ENCODE peak calls at places on chromosomes 5 and 9, in five cellular contexts. B is activated naive CD4-positive, alpha-beta T cell treated with anti-CD3 and anti-CD28 coated beads, Interleukin-2, amount 10 ng/mL, durations not matched to agents 7 days and 5 days; N is Kasumi-1; T is WERI-Rb-1; J is body of pancreas. O is an unnamed sample.

GRCh38 chr9:110142868-110143866 is 64.8 kb downstream of the C9orf152 start:
- DNase-seq in B (no peak), N (peak), T (peak), J (no peak), O (no peak)

GRCh38 chr5:76714771-76715483 is 999 bp upstream of the F2R start:
- DNase-seq in B (peak), N (no peak), T (no peak), J (no peak), O (no peak)

GRCh38 chr5:172441262-172441751 is 13.0 kb downstream of the SH3PXD2B start:
- DNase-seq in B (no peak), N (no peak), T (no peak), J (peak), O (no peak)

GRCh38 chr5:171462928-171463843 is 43.7 kb downstream of the FGF18 start:
- DNase-seq in B (no peak), N (no peak), T (no peak), J (no peak), O (no peak)

GRCh38 chr5:42274913-42275312 is 148.3 kb upstream of the GHR start:
- DNase-seq in B (no peak), N (no peak), T (no peak), J (no peak), O (no peak)

GRCh38 chr9:2087500-2088313 is 72.6 kb downstream of the SMARCA2 start:
- DNase-seq in B (peak), N (peak), T (no peak), J (no peak), O (peak)

GRCh38 chr5:78699565-78700143 is 51.1 kb upstream of the LHFPL2 start:
- DNase-seq in B (no peak), N (peak), T (no peak), J (no peak), O (no peak)

GRCh38 chr5:35815089-35815936 is 41.4 kb upstream of the IL7R start:
- DNase-seq in B (peak), N (peak), T (peak), J (no peak), O (peak)

GRCh38 chr9:92947268-92948031 is at the start of gene FGD3:
- DNase-seq in B (peak), N (peak), T (peak), J (peak), O (peak)

GRCh38 chr5:94276751-94277150 is 341.7 kb downstream of the KIAA0825 start:
- DNase-seq in B (no peak), N (no peak), T (no peak), J (no peak), O (no peak)

GRCh38 chr5:38591450-38591849 is 35.0 kb upstream of the LIFR start:
- DNase-seq in B (no peak), N (no peak), T (no peak), J (no peak), O (no peak)

GRCh38 chr9:25678147-25678666 is at the start of gene TUSC1:
- DNase-seq in B (no peak), N (no peak), T (peak), J (peak), O (peak)

GRCh38 chr9:121498150-121498486 is 1.5 kb downstream of the GGTA1 start:
- DNase-seq in B (peak), N (peak), T (peak), J (peak), O (peak)

GRCh38 chr5:127313847-127314473 is 23.4 kb downstream of the MEGF10 start:
- DNase-seq in B (peak), N (peak), T (peak), J (peak), O (peak)

O was measured in SK-N-DZ.